ENCODE peak calls at places on chromosomes 16 and 17, in ten cellular contexts. R, K, H, Z, Y, U, O, M, G and F are unnamed samples.

GRCh38 chr16:48492131-48492530 is 106.9 kb upstream of the SIAH1 start:
- DNase-seq in K (no peak), M (no peak), O (no peak), G (no peak), Z (no peak), U (no peak), Y (no peak), H (no peak), R (no peak), F (no peak)

GRCh38 chr16:78388920-78389564 is 289.6 kb downstream of the WWOX start:
- DNase-seq in Y (no peak), R (no peak), H (no peak), U (no peak), Z (no peak), G (no peak), O (no peak), K (no peak), M (no peak), F (no peak)

GRCh38 chr16:11423315-11424117 is 78.3 kb downstream of the RMI2 start:
- DNase-seq in Y (no peak), H (no peak), K (no peak), R (no peak), Z (no peak), O (no peak), G (no peak), M (no peak), U (no peak), F (no peak)

GRCh38 chr16:49754495-49755290 is 101.2 kb downstream of the ZNF423 start:
- DNase-seq in U (no peak), O (no peak), M (peak; percentile 11), G (no peak), Z (no peak), H (no peak), R (no peak), K (no peak), Y (no peak), F (peak; percentile 48)

GRCh38 chr16:83742076-83742475 is 65.7 kb upstream of the HSBP1 start:
- DNase-seq in M (no peak), H (no peak), R (no peak), O (no peak), Y (no peak), Z (no peak), U (no peak), G (no peak), K (no peak), F (no peak)

GRCh38 chr16:9012848-9013507 is 49.3 kb upstream of the USP7 start:
- DNase-seq in O (no peak), R (no peak), K (no peak), H (no peak), Y (no peak), G (no peak), U (peak; percentile 64), M (no peak), Z (no peak), F (no peak)

GRCh38 chr17:3929764-3930163 is 13.5 kb upstream of the P2RX1 start:
- DNase-seq in R (no peak), Y (no peak), M (no peak), O (no peak), H (no peak), U (no peak), K (no peak), G (no peak), Z (no peak), F (no peak)

GRCh38 chr16:70657956-70658355 is 11.6 kb downstream of the IL34 start:
- DNase-seq in H (no peak), M (no peak), R (no peak), Z (no peak), O (no peak), K (no peak), Y (no peak), G (no peak), U (no peak), F (no peak)

GRCh38 chr17:69581061-69581955 is 166.8 kb downstream of the MAP2K6 start:
- DNase-seq in Y (no peak), U (no peak), M (no peak), H (no peak), R (no peak), G (no peak), O (no peak), K (no peak), Z (no peak), F (peak; percentile 54)

GRCh38 chr16:71811261-71811803 is 2.7 kb upstream of the AP1G1 start:
- DNase-seq in Z (no peak), K (no peak), M (no peak), H (no peak), G (no peak), R (no peak), O (no peak), Y (no peak), U (no peak), F (no peak)

GRCh38 chr17:73119631-73120030 is 27.1 kb upstream of the SLC39A11 start:
- DNase-seq in O (no peak), M (no peak), G (no peak), K (no peak), Y (no peak), H (no peak), U (no peak), Z (no peak), R (no peak), F (no peak)

GRCh38 chr17:66740226-66740625 is 94.7 kb upstream of the CACNG5 start:
- DNase-seq in R (no peak), U (no peak), Z (no peak), G (no peak), H (no peak), O (no peak), Y (no peak), K (no peak), M (no peak), F (no peak)

GRCh38 chr17:7179317-7180254 is at the start of gene ASGR1:
- DNase-seq in H (no peak), G (no peak), U (no peak), R (no peak), Y (no peak), K (no peak), M (no peak), Z (no peak), O (no peak), F (no peak)
- H3K4me3 ChIP-seq in H (no peak within 1 kb of the TSS), G (peak within 1 kb of the TSS; percentile 54), U (no peak within 1 kb of the TSS), R (no peak within 1 kb of the TSS), Y (no peak within 1 kb of the TSS), K (no peak within 1 kb of the TSS), M (no peak within 1 kb of the TSS), Z (no peak within 1 kb of the TSS), O (peak within 1 kb of the TSS; percentile 58), F (peak within 1 kb of the TSS; percentile 43)

GRCh38 chr16:81315271-81316175 is 761 bp downstream of the GAN start:
- DNase-seq in K (peak; percentile 54), H (peak; percentile 54), G (peak; percentile 34), M (peak; percentile 69), R (peak; percentile 69), O (no peak), Y (peak; percentile 58), Z (no peak), U (peak; percentile 77), F (peak; percentile 75)
- TF ChIP-seq POLR2A in K (no peak), H (peak; percentile 36), G (no peak), M (peak; percentile 61), R (no peak), O (no peak), Y (no peak), Z (no peak), U (no peak), F (peak; percentile 30)

DNA sequence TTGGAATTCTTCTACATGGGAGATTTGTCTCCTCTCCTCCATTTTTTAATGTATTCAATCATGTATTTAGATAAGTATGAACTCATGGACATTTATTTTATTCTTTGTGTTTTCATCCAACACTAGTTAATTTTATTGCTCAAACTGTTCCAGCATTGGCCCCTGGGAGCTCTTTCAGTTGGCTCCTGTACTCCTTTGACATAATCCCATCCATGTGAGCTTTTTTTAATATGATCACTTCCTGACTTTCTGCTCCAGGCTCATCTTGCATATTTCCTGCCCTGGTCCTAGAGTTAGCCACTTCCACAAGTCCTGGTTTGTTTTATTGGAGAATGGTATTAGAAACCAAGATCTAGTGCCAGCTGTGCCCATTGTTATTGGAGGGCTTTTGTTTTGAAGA is 419.1 kb upstream of the CDH11 start:
- DNase-seq in Z (no peak), K (no peak), Y (no peak), R (no peak), M (no peak), G (no peak), U (no peak), H (no peak), O (no peak), F (no peak)
- H3K4me1 ChIP-seq in Z (no peaks in the 10 kb centered on the region), K (no peaks in the 10 kb centered on the region), Y (no peaks in the 10 kb centered on the region), R (no peaks in the 10 kb centered on the region), M (no peaks in the 10 kb centered on the region), G (no peaks in the 10 kb centered on the region), U (no peaks in the 10 kb centered on the region), H (no peaks in the 10 kb centered on the region), O (no peaks in the 10 kb centered on the region), F (no peaks in the 10 kb centered on the region)

GRCh38 chr17:58325289-58325726 is 3.3 kb downstream of the TSPOAP1 start:
- DNase-seq in Y (no peak), K (no peak), O (no peak), M (peak; percentile 31), R (no peak), H (no peak), Z (no peak), U (peak; percentile 34), G (no peak), F (no peak)

GRCh38 chr17:58321571-58322525 is 6.7 kb downstream of the TSPOAP1 start:
- DNase-seq in G (no peak), M (no peak), Z (no peak), Y (no peak), H (no peak), K (no peak), O (no peak), R (no peak), U (peak; percentile 39), F (no peak)

GRCh38 chr17:58324409-58325288 is 3.9 kb downstream of the TSPOAP1 start:
- DNase-seq in G (no peak), R (no peak), O (no peak), M (peak; percentile 69), Z (no peak), K (peak; percentile 55), Y (peak; percentile 64), H (peak; percentile 35), U (peak; percentile 67), F (no peak)

GRCh38 chr17:58322581-58323419 is 5.8 kb downstream of the TSPOAP1 start:
- DNase-seq in R (no peak), U (peak; percentile 55), Y (no peak), M (no peak), K (no peak), G (no peak), H (no peak), O (no peak), Z (no peak), F (no peak)

DNA sequence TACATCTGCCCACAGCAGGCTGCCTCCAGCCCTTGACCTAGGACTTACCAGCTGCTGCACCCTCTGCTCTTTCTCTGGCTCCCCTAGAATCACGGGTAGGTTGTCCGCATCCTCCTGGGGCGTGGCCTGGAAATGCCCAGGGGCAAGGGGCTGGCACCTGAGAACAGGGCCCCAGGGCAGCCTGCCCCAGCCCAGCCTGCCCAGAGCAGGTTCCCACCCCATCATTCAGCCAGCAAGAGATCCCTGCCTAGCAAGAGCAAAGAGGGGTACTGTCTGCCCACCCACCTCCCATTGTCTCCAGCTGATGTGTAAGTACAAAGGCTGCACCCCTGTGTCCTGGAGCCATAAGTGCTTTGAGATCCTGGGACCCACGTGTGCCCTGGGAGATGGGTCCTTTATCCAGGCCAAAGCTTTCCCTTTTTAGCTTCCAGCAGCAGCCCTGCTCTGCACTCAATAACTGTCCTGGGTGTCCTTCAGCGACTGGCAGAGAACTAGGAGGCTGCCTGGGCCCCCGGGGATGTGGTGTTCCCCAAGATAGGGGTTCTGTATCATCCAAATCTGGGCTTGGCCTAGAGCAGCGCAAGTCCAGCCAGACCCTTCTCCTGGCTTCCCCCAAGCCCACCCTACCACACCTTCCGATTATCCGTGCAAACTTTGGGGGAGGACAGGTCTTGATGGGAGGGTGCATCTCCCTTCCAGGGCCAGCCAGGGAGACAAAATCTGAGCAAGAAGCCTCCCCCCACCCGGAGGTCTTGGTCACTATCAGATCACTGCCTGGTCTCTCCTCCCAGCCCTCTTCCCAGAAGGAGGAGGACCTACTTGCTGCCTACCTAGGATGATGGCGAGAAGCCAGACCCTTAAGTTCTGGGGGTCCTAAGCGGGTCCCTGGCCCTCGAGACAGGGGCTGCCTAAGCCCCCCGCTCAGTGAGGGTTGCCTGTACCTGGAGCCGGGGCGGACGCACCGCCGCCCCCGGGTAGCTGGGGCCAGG is 4.9 kb downstream of the TSPOAP1 start:
- DNase-seq in U (peak; percentile 39), R (no peak), H (no peak), O (no peak), G (no peak), M (no peak), K (no peak), Y (no peak), Z (no peak), F (no peak)
- H3K4me3 ChIP-seq in U (peak overlapping the region; percentile 62), R (peak overlapping the region; percentile 78), H (peak overlapping the region; percentile 64), O (no peak overlapping the region), G (no peak overlapping the region), M (peak overlapping the region; percentile 72), K (peak overlapping the region; percentile 54), Y (peak overlapping the region; percentile 51), Z (peak overlapping the region; percentile 52), F (peak overlapping the region; percentile 45)